ENCODE peak calls at places on chromosomes 3 and 15, in seven cellular contexts. T is Peyer's patch, J is fibroblast of lung, A is aorta, N is NT2/D1, C is endodermal cell, S is PC-3. M is an unnamed sample.

GRCh38 chr3:50830451-50830850 is 155.7 kb downstream of the DOCK3 start:
- DNase-seq in T (no peak), J (no peak), A (no peak), N (no peak), C (no peak), S (no peak), M (no peak)

GRCh38 chr15:40047413-40048154 is 8.6 kb upstream of the SRP14 start:
- DNase-seq in T (peak; percentile 64), J (peak; percentile 58), A (peak; percentile 86), N (no peak), C (peak; percentile 55), S (peak; percentile 82), M (peak; percentile 18)

GRCh38 chr15:68382286-68383007 is 49.5 kb downstream of the ITGA11 start:
- DNase-seq in T (no peak), J (no peak), A (no peak), N (no peak), C (no peak), S (no peak), M (no peak)

GRCh38 chr3:9727743-9728142 is 3.8 kb upstream of the BRPF1 start:
- DNase-seq in T (no peak), J (no peak), A (no peak), N (no peak), C (no peak), S (peak; percentile 54), M (no peak)

GRCh38 chr15:74389115-74390048 is 21.9 kb upstream of the CYP11A1 start:
- DNase-seq in T (no peak), J (no peak), A (no peak), N (no peak), C (no peak), S (no peak), M (no peak)

GRCh38 chr15:29750754-29751153 is 71.5 kb downstream of the TJP1 start:
- DNase-seq in T (no peak), J (peak; percentile 23), A (no peak), N (no peak), C (no peak), S (no peak), M (no peak)

GRCh38 chr3:50912746-50913145 is 238.0 kb downstream of the DOCK3 start:
- DNase-seq in T (no peak), J (no peak), A (no peak), N (no peak), C (peak; percentile 65), S (no peak), M (no peak)

GRCh38 chr15:69304176-69304533 is 5.4 kb downstream of the PAQR5 start:
- DNase-seq in T (no peak), J (peak; percentile 88), A (peak; percentile 37), N (no peak), C (no peak), S (peak; percentile 83), M (no peak)

GRCh38 chr15:40471778-40472130 is 970 bp downstream of the CHST14 start:
- DNase-seq in T (no peak), J (peak; percentile 19), A (no peak), N (peak; percentile 16), C (no peak), S (peak; percentile 77), M (no peak)

GRCh38 chr15:92018535-92019239 is 165.2 kb downstream of the SLCO3A1 start:
- DNase-seq in T (no peak), J (no peak), A (no peak), N (no peak), C (no peak), S (no peak), M (no peak)

GRCh38 chr15:93057618-93058017 is 31.4 kb downstream of the RGMA start:
- DNase-seq in T (no peak), J (no peak), A (no peak), N (no peak), C (no peak), S (no peak), M (no peak)

GRCh38 chr15:70863450-70864218 is 9.7 kb upstream of the LARP6 start:
- DNase-seq in T (no peak), J (peak; percentile 85), A (no peak), N (no peak), C (no peak), S (peak; percentile 94), M (no peak)

GRCh38 chr3:3192481-3192764 is 12.9 kb upstream of the CRBN start:
- DNase-seq in T (no peak), J (no peak), A (no peak), N (no peak), C (no peak), S (no peak), M (no peak)

DNA sequence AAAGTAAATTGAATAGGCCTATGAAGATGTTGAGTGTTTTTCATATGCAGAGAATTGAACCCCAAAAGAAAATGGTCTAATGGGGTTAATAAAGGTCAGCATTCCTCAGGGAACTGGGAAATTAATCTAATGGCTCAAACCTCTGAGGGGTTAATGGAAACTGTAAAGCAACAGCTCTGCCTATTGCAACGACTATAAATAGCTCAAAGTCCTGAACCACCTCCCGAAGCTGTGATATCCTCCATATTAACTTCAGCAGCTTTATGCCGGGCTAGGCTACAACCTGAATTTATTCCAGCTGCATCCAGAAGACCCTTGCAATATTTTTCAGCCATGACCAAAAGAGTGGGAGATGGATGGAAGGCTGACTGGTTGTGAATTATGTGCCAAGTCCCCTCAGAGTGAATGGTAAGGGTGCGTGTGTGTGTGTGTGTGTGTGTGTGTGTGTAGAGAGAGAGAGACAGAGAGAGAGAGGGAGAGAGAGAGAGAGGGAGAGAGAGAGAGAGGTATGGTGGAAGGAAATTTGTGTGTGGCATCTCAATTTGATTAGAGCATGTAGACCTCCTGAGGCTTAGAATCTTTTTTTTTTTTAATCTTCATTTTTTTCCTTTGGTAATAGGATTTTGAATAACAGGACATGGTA is 109.9 kb downstream of the PDCD6IP start:
- DNase-seq in T (no peak), J (no peak), A (no peak), N (no peak), C (no peak), S (no peak), M (no peak)
- H3K4me3 ChIP-seq in T (no peak overlapping the region), J (no peak overlapping the region), A (no peak overlapping the region), N (no peak overlapping the region), C (no peak overlapping the region), S (no peak overlapping the region), M (no peak overlapping the region)

GRCh38 chr3:141412087-141412935 is 44.0 kb downstream of the ZBTB38 start:
- DNase-seq in T (no peak), J (peak; percentile 95), A (peak; percentile 70), N (no peak), C (no peak), S (peak; percentile 59), M (peak; percentile 76)

GRCh38 chr3:141413387-141414140 is 45.3 kb downstream of the ZBTB38 start:
- DNase-seq in T (no peak), J (no peak), A (no peak), N (no peak), C (no peak), S (no peak), M (peak; percentile 32)

GRCh38 chr3:141410408-141410807 is 42.1 kb downstream of the ZBTB38 start:
- DNase-seq in T (no peak), J (peak; percentile 78), A (no peak), N (no peak), C (peak; percentile 52), S (no peak), M (no peak)

GRCh38 chr3:141412936-141413354 is 44.6 kb downstream of the ZBTB38 start:
- DNase-seq in T (peak; percentile 63), J (peak; percentile 94), A (peak; percentile 96), N (no peak), C (no peak), S (no peak), M (no peak)

GRCh38 chr3:141410861-141411771 is 42.8 kb downstream of the ZBTB38 start:
- DNase-seq in T (no peak), J (peak; percentile 56), A (no peak), N (no peak), C (no peak), S (peak; percentile 46), M (peak; percentile 49)
- H3K4me1 ChIP-seq in T (peaks cover 10% of the 10 kb centered on the region), J (peaks cover 67% of the 10 kb centered on the region), A (peaks cover 4% of the 10 kb centered on the region), N (peaks cover 9% of the 10 kb centered on the region), C (peaks cover 18% of the 10 kb centered on the region), S (peaks cover 60% of the 10 kb centered on the region), M (peaks cover 82% of the 10 kb centered on the region)

DNA sequence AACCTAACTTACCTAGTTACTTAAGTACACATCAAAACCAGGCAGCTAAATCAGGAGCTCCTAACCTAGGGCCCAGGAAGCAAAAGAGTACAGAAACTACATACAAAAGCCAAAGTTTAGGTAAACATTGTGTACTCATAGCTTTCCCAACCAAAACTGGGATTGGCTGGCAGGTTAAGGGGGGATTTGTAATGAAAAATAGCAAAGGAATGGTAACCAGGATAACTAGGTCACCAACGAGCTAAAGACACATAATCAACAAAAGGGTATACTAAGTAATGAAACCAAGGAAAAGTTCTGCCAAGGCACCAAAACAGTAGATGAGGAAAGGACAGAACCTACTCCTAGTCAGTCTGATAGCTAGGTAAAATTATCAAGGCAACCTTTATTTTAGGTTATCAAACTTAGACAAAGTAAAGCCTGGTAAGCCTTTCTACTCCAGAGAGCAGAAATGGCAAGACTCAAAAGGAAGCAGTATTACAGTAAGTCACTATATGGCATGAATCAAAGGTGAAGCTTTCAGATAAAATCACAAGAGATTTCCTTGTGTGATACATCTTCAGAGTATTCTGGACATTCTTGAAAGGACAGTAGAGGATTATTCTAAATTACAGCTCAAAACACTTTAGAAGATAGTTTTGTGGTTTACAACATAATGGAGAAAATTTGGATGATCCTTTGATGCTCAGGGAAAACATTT is 10.2 kb downstream of the TRA2B start:
- DNase-seq in T (no peak), J (no peak), A (no peak), N (no peak), C (no peak), S (no peak), M (peak; percentile 0)
- H3K4me3 ChIP-seq in T (no peak overlapping the region), J (peak overlapping the region; percentile 22), A (peak overlapping the region; percentile 26), N (no peak overlapping the region), C (peak overlapping the region; percentile 92), S (no peak overlapping the region), M (no peak overlapping the region)

GRCh38 chr3:184167786-184168185 is 6.9 kb upstream of the AP2M1 start:
- DNase-seq in T (no peak), J (no peak), A (no peak), N (no peak), C (peak; percentile 16), S (no peak), M (no peak)

GRCh38 chr3:184165548-184165947 is 9.1 kb upstream of the AP2M1 start:
- DNase-seq in T (no peak), J (no peak), A (no peak), N (no peak), C (no peak), S (no peak), M (no peak)

GRCh38 chr3:184166671-184167070 is 8.0 kb upstream of the AP2M1 start:
- DNase-seq in T (no peak), J (no peak), A (no peak), N (no peak), C (peak; percentile 29), S (no peak), M (no peak)

GRCh38 chr3:184168363-184169120 is 6.1 kb upstream of the AP2M1 start:
- DNase-seq in T (no peak), J (peak; percentile 55), A (no peak), N (no peak), C (peak; percentile 29), S (peak; percentile 72), M (no peak)

DNA sequence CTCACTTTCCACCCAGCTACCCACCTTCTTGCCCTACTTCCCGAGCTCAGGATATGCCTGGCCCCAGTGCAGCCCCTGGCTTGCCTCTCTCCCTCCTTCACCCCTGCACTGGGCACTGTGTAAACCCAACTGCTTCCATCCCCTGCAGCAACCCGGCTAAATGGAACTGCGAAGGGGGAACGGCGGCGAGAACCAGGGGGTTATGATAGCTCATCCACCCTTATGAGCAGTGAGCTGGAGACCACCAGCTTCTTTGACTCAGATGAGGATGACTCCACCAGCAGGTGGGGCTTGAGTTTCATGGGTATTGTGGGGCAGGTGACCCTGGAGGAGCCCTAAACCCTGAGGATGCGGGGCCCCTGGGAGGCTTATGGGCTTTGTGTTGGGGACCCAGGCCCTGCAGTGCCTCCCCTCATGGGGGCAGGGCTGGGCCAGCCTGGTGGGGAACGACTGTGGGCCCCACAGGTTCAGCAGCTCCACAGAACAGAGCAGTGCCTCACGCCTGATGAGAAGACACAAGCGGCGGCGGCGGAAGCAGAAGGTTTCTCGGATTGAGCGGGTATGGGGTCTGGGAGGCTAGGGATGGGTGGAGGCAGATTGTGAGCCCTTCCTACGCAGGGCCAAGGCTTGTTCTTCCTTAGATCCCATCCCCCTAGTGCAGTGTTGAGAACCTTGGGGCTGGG is 9.6 kb downstream of the DVL3 start:
- DNase-seq in T (no peak), J (no peak), A (no peak), N (no peak), C (no peak), S (no peak), M (no peak)
- H3K4me1 ChIP-seq in T (no peaks in the 10 kb centered on the region), J (peaks cover 11% of the 10 kb centered on the region), A (no peaks in the 10 kb centered on the region), N (peaks cover 3% of the 10 kb centered on the region), C (no peaks in the 10 kb centered on the region), S (peaks cover 27% of the 10 kb centered on the region), M (no peaks in the 10 kb centered on the region)